ENCODE peak calls at places on chromosome 11, in five cellular contexts. N, L, M, S and K are unnamed samples.

GRCh38 chr11:75868990-75869389 is 54.0 kb downstream of the UVRAG start:
- DNase-seq in S (no peak), L (no peak), M (no peak), N (no peak), K (no peak)

GRCh38 chr11:22041039-22041438 is 151.8 kb upstream of the ANO5 start:
- DNase-seq in M (no peak), S (no peak), N (no peak), L (no peak), K (no peak)

GRCh38 chr11:12902784-12903491 is 106.2 kb upstream of the RASSF10 start:
- DNase-seq in S (no peak), L (no peak), N (no peak), M (no peak), K (no peak)

GRCh38 chr11:36012410-36012809 is 68.5 kb downstream of the LDLRAD3 start:
- DNase-seq in M (peak; percentile 55), N (peak; percentile 62), L (no peak), S (no peak), K (no peak)

GRCh38 chr11:82902086-82902485 is 550 bp downstream of the DDIAS start:
- DNase-seq in S (no peak), L (no peak), M (no peak), N (no peak), K (peak; percentile 47)

GRCh38 chr11:92190535-92191206 is 33.9 kb upstream of the FAT3 start:
- DNase-seq in L (no peak), N (no peak), M (no peak), S (no peak), K (no peak)

GRCh38 chr11:104301776-104302175 is 137.8 kb upstream of the PDGFD start:
- DNase-seq in M (no peak), L (no peak), N (no peak), S (no peak), K (no peak)

GRCh38 chr11:62144641-62145255 is 20.9 kb downstream of the INCENP start:
- DNase-seq in L (no peak), N (no peak), S (no peak), M (no peak), K (no peak)